ENCODE peak calls at places on chromosomes 6 and 20, in ten cellular contexts. F, H, C, X, V, Z, A, Q, O and Y are unnamed samples.

GRCh38 chr6:147604373-147604772 is 95.9 kb downstream of the SAMD5 start:
- DNase-seq in V (no peak), H (no peak), F (no peak), Q (no peak), C (no peak), X (peak), Z (no peak), O (no peak), A (no peak), Y (no peak)

GRCh38 chr6:73180718-73181619 is 44.3 kb downstream of the KHDC1L start:
- DNase-seq in F (no peak), Z (no peak), Q (no peak), C (no peak), V (peak), X (peak), A (peak), H (peak), O (no peak), Y (peak)

GRCh38 chr6:2224847-2225382 is 20.5 kb downstream of the GMDS start:
- DNase-seq in V (no peak), H (no peak), F (no peak), O (no peak), X (no peak), C (no peak), Z (no peak), Q (no peak), A (no peak), Y (no peak)

GRCh38 chr20:16864069-16864468 is 115.9 kb downstream of the OTOR start:
- DNase-seq in Z (no peak), C (no peak), F (no peak), X (peak), H (no peak), A (no peak), Q (no peak), V (no peak), O (no peak), Y (no peak)

GRCh38 chr20:2536562-2536986 is at the start of gene TMC2:
- DNase-seq in V (no peak), Q (no peak), H (no peak), C (no peak), X (no peak), A (no peak), F (no peak), O (no peak), Z (no peak), Y (no peak)

GRCh38 chr6:139289233-139289632 is 2.6 kb downstream of the TXLNB start:
- DNase-seq in V (no peak), F (no peak), X (no peak), C (no peak), Z (no peak), H (no peak), Q (no peak), O (no peak), A (no peak), Y (no peak)

GRCh38 chr6:158589371-158589770 is 29.5 kb downstream of the TMEM181 start:
- DNase-seq in F (no peak), Z (no peak), A (no peak), V (no peak), X (no peak), C (no peak), Q (no peak), O (no peak), H (no peak), Y (no peak)

GRCh38 chr20:48841861-48842529 is 14.2 kb upstream of the PREX1 start:
- DNase-seq in V (peak), Q (no peak), X (peak), H (peak), C (no peak), A (peak), O (no peak), Z (no peak), F (no peak), Y (no peak)

GRCh38 chr6:158853072-158853871 is 34.1 kb upstream of the EZR start:
- DNase-seq in Q (no peak), X (peak), V (no peak), A (peak), C (peak), H (peak), O (peak), Z (no peak), F (no peak), Y (peak)

GRCh38 chr6:136803589-136803988 is 11.3 kb upstream of the MAP3K5 start:
- DNase-seq in X (no peak), Q (no peak), H (no peak), Z (no peak), C (no peak), O (no peak), V (no peak), F (no peak), A (no peak), Y (no peak)

GRCh38 chr20:53805895-53806384 is 212.3 kb upstream of the ZNF217 start:
- DNase-seq in H (peak), Q (no peak), Z (no peak), C (no peak), V (no peak), O (no peak), A (peak), F (no peak), X (peak), Y (peak)

DNA sequence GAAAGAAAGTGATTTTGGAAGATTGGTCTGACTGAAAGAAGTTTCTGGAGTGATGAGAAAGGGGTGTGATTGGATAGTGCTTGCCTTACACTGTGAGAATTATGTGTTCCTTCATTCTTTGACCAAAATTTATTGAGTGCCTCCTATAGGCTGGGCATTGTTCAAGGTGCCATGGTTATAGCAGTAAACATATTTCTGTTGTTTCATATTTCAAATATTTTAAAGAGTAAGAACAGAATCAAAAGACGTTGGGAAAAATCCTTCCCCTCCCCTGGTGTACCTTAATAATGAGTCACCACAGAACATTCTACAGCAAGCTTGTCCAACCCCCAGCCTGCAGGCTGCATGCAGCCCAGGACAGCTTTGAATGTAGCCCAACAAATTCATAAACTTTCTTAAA is 78.6 kb downstream of the GCLC start:
- DNase-seq in F (no peak), A (peak), V (no peak), O (no peak), Z (no peak), Q (no peak), X (peak), H (peak), C (no peak), Y (peak)
- H3K27ac ChIP-seq in F (no peak), A (peak), V (no peak), O (no peak), Z (peak), Q (no peak), X (no peak), H (peak), C (peak), Y (peak)

DNA sequence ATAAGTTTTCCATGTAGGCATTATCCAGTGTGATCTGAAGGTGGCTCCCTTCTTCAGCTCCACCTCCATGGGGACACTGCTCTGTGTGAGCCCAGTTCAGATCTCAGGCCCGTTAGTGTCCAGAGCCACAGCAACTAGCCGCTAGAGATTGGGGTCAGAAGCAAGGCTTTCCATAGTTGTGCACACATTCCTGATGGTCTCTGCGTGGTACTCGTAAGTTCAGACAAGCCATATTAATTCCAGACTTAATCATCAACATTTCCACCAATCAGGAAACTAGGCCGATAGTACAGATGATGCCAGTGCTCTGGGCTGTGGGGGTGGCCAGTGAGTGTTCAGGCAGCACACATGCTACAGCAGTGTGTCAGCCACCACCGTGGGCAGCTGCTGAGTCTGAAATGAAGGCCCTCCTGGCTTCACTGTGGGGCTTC is 17.5 kb upstream of the SYNCRIP start:
- DNase-seq in H (peak), O (no peak), A (no peak), V (peak), X (peak), Q (no peak), Z (no peak), F (peak), C (peak), Y (peak)
- H3K27ac ChIP-seq in H (peak), O (no peak), A (no peak), V (peak), X (peak), Q (no peak), Z (no peak), F (peak), C (peak), Y (no peak)

GRCh38 chr20:38427655-38428023 is 7.5 kb downstream of the SNHG17 start:
- DNase-seq in V (no peak), C (no peak), O (no peak), Q (no peak), Z (no peak), A (no peak), X (no peak), H (no peak), F (no peak), Y (no peak)

GRCh38 chr20:38428800-38429199 is 6.3 kb downstream of the SNHG17 start:
- DNase-seq in C (no peak), O (no peak), H (no peak), V (no peak), A (no peak), Q (no peak), Z (no peak), X (no peak), F (no peak), Y (no peak)

GRCh38 chr20:38424404-38424803 is 10.7 kb downstream of the SNHG17 start:
- DNase-seq in A (no peak), X (no peak), V (no peak), H (no peak), O (no peak), C (no peak), Z (no peak), F (no peak), Q (no peak), Y (no peak)

GRCh38 chr20:38426006-38426405 is 9.1 kb downstream of the SNHG17 start:
- DNase-seq in Q (no peak), A (no peak), F (no peak), C (peak), O (no peak), Z (no peak), V (peak), H (peak), X (peak), Y (no peak)

GRCh38 chr20:38426498-38426897 is 8.6 kb downstream of the SNHG17 start:
- DNase-seq in A (no peak), V (no peak), Z (no peak), C (no peak), X (no peak), O (no peak), F (no peak), Q (no peak), H (no peak), Y (no peak)
- H3K27ac ChIP-seq in A (no peak), V (peak), Z (no peak), C (peak), X (peak), O (no peak), F (no peak), Q (no peak), H (no peak), Y (no peak)

DNA sequence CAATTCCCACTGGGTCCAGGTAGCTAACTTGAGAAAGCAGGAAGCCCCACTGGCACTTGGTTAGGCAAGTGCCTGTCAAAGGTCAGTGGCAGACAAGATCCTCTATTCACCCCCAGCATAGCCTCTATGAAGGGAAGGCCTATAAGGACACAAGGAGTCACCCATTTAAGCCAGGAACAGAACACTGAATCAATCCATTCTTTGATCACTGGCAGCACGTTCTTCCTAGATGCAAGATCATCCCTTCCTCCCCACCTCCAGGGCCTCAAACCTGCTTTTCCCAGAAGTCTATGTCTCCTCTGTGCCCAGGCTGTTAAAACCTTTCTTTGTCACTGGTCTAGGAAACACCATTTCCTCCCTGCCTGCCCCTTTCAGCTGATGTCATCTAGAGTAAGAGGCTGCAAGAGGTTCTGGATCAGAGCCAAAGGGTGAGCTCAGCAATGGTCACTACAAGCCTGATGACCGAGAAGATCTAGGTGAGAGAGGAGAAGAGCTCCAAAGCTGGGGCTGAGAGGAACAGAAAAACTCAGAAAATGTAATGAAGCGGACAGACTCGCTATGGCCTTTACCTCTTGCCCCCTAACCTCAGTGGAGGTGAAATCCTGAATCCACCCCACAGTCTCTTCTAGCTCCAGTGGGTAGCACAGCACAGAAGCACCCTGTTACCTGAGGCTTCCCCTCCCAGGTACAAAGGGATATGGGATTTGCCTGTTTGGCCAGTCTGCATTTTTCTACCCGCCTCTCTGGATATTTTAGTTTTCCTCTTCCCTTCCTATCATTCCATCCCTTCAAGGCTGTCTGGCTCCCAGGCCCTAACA is 1.8 kb downstream of the GTPBP2 start:
- DNase-seq in C (peak), A (peak), X (peak), H (peak), Z (peak), V (peak), O (peak), F (peak), Q (peak), Y (peak)
- H3K27ac ChIP-seq in C (peak), A (peak), X (peak), H (peak), Z (peak), V (peak), O (peak), F (peak), Q (peak), Y (no peak)